ENCODE peak calls at places on chromosome 7, in seven cellular contexts. J is PC-3; E is stomach; G is prostate gland; Z is aorta; L is CD4-positive, alpha-beta memory T cell; U is CD4-positive, alpha-beta T cell. T is an unnamed sample. For H3K9me3, the result is how much of the 10 kb centered on the place peaks cover.

GRCh38 chr7:79872171-79872570 is 262.5 kb upstream of the GNAI1 start:
- DNase-seq in G (no peak), L (no peak), U (no peak), E (no peak), Z (no peak), J (no peak), T (no peak)

GRCh38 chr7:5452937-5453540 is 29.4 kb upstream of the TNRC18 start:
- DNase-seq in G (no peak), L (no peak), E (no peak), Z (no peak), J (no peak), U (no peak), T (no peak)

GRCh38 chr7:21767300-21767900 is 178.3 kb downstream of the CDCA7L start:
- DNase-seq in U (no peak), L (no peak), J (peak), Z (no peak), G (peak), E (peak), T (no peak)

GRCh38 chr7:19747740-19748339 is 25.6 kb downstream of the TMEM196 start:
- DNase-seq in Z (no peak), L (peak), E (no peak), U (no peak), J (peak), G (no peak), T (no peak)

GRCh38 chr7:95491634-95492314 is 6.0 kb downstream of the ASB4 start:
- DNase-seq in Z (no peak), L (no peak), U (no peak), G (no peak), E (no peak), J (peak), T (no peak)

GRCh38 chr7:86900886-86901285 is 158.6 kb downstream of the ELAPOR2 start:
- DNase-seq in E (no peak), J (no peak), L (no peak), U (no peak), G (no peak), Z (no peak), T (no peak)

GRCh38 chr7:41491313-41491712 is 211.6 kb downstream of the INHBA start:
- DNase-seq in U (no peak), E (no peak), J (peak), L (no peak), G (no peak), Z (no peak), T (no peak)

GRCh38 chr7:121097577-121097976 is 109.1 kb downstream of the CPED1 start:
- DNase-seq in E (no peak), G (no peak), U (no peak), Z (no peak), J (no peak), L (no peak), T (no peak)

GRCh38 chr7:2525931-2526630 is 6.5 kb downstream of the LFNG start:
- DNase-seq in G (no peak), L (no peak), E (no peak), U (no peak), J (no peak), Z (no peak), T (no peak)

GRCh38 chr7:106417273-106417902 is 132.6 kb upstream of the NAMPT start:
- DNase-seq in E (no peak), Z (no peak), U (no peak), J (peak), L (no peak), G (no peak), T (no peak)

GRCh38 chr7:135177021-135177696 is 6.7 kb upstream of the CYREN start:
- DNase-seq in U (no peak), J (peak), L (no peak), E (no peak), Z (no peak), G (no peak), T (no peak)

GRCh38 chr7:123024989-123025758 is 29.7 kb upstream of the TAS2R16 start:
- DNase-seq in U (no peak), E (no peak), Z (no peak), G (no peak), J (peak), L (no peak), T (no peak)

GRCh38 chr7:141619745-141620144 is 68.5 kb downstream of the AGK start:
- DNase-seq in L (no peak), U (no peak), G (no peak), J (no peak), Z (no peak), E (no peak), T (no peak)

GRCh38 chr7:119900996-119901395 is 372.0 kb upstream of the KCND2 start:
- DNase-seq in J (no peak), U (no peak), Z (no peak), E (no peak), L (no peak), G (no peak), T (no peak)

GRCh38 chr7:50068026-50068425 is 25.0 kb downstream of the ZPBP start:
- DNase-seq in L (peak), U (peak), Z (no peak), J (peak), E (peak), G (no peak), T (peak)

GRCh38 chr7:148722340-148723165 is 23.9 kb downstream of the CUL1 start:
- DNase-seq in G (no peak), J (no peak), Z (no peak), L (no peak), E (peak), U (no peak), T (no peak)

GRCh38 chr7:80284848-80285247 is 150.2 kb downstream of the GNAI1 start:
- DNase-seq in J (peak), Z (no peak), L (no peak), E (no peak), U (no peak), G (no peak), T (no peak)

GRCh38 chr7:70944516-70944915 is 187.4 kb upstream of the GALNT17 start:
- DNase-seq in G (no peak), L (no peak), J (no peak), U (no peak), E (no peak), Z (no peak), T (no peak)

GRCh38 chr7:608954-609711 is 89.5 kb upstream of the PDGFA start:
- DNase-seq in J (no peak), Z (peak), L (no peak), U (no peak), G (no peak), E (no peak), T (no peak)

GRCh38 chr7:47915066-47915976 is 32.9 kb downstream of the PKD1L1 start:
- DNase-seq in G (no peak), L (no peak), Z (no peak), U (no peak), E (no peak), J (no peak), T (no peak)

GRCh38 chr7:94028768-94029167 is 24.6 kb upstream of the BET1 start:
- DNase-seq in J (peak), E (no peak), L (no peak), Z (no peak), G (no peak), U (no peak), T (no peak)

GRCh38 chr7:84022686-84023308 is 171.8 kb downstream of the SEMA3A start:
- DNase-seq in Z (no peak), J (peak), G (no peak), E (peak), U (no peak), L (no peak), T (no peak)

GRCh38 chr7:46191296-46191695 is 270.2 kb upstream of the IGFBP3 start:
- DNase-seq in G (no peak), J (no peak), U (no peak), E (no peak), Z (no peak), L (no peak), T (no peak)

GRCh38 chr7:137834552-137834951 is 12.2 kb downstream of the DGKI start:
- DNase-seq in U (no peak), E (no peak), Z (no peak), G (no peak), J (no peak), L (no peak), T (no peak)

GRCh38 chr7:80135306-80136104 is 874 bp downstream of the GNAI1 start:
- DNase-seq in G (no peak), E (no peak), Z (no peak), L (no peak), U (no peak), J (peak), T (no peak)

GRCh38 chr7:101395376-101395775 is 32.7 kb downstream of the COL26A1 start:
- DNase-seq in E (no peak), G (no peak), U (no peak), J (no peak), L (no peak), Z (no peak), T (no peak)

DNA sequence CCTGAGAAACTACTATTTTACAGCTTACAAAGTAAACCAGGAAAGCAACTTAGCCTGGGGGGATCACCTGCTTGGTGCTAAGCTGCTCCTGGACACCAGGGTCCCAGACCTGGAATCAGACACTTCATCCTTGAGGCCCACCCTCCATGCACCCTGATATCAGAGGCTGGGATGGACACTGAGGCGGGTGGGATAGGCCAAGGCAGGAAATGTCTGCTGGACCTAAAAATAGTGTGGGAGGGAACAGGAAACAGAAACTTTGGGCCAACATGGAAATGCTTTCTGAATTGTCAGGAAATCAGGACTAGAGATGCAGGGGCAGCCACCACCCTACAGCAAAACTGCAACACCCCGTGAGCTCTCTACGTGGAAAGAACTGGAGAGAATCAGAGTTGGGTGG is 101.5 kb upstream of the PODXL start:
- DNase-seq in Z (no peak), G (no peak), L (no peak), U (no peak), J (no peak), E (no peak), T (no peak)
- H3K9me3 ChIP-seq in Z (under half), G (under half), L (under half), U (under half), J (under half), E (under half), T (under half)

GRCh38 chr7:63008366-63008765 is 990.3 kb upstream of the ZNF722 start:
- DNase-seq in E (no peak), Z (no peak), G (no peak), L (no peak), U (no peak), J (no peak), T (no peak)
- H3K9me3 ChIP-seq in E (under half), Z (under half), G (under half), L (under half), U (under half), J (under half), T (under half)

DNA sequence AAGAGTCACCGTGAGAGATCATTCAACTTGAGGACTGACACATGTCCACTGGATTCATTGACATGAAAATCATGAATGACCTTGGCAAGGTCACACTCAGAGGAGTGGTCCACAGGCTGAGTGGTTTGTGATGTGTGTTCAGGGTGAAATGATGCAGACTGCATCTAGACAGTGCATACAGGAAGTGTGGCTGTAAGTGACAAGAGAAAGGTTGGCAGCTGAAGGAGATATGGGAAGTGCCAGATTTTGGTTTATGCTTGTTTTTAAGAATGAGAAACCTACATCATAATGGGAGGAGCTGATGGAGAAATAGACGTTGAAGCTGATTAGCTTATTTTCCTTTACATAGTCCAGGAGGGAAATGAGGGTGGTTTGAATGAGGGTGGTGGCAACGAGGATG is 64.8 kb upstream of the VIPR2 start:
- DNase-seq in G (no peak), Z (no peak), U (no peak), E (no peak), L (peak), J (no peak), T (no peak)
- H3K9me3 ChIP-seq in G (under half), Z (under half), U (under half), E (under half), L (under half), J (under half), T (under half)

GRCh38 chr7:158533386-158534133 is 54.1 kb downstream of the PTPRN2 start:
- DNase-seq in E (no peak), U (no peak), Z (no peak), G (no peak), L (no peak), J (no peak), T (no peak)

GRCh38 chr7:158531661-158532060 is 56.0 kb downstream of the PTPRN2 start:
- DNase-seq in J (no peak), G (no peak), Z (no peak), U (no peak), L (no peak), E (no peak), T (no peak)

GRCh38 chr7:158529181-158530096 is 58.2 kb downstream of the PTPRN2 start:
- DNase-seq in G (no peak), J (no peak), E (no peak), U (no peak), Z (no peak), L (no peak), T (no peak)

GRCh38 chr7:158532093-158532627 is 55.5 kb downstream of the PTPRN2 start:
- DNase-seq in L (no peak), G (no peak), J (no peak), U (no peak), Z (no peak), E (no peak), T (no peak)

DNA sequence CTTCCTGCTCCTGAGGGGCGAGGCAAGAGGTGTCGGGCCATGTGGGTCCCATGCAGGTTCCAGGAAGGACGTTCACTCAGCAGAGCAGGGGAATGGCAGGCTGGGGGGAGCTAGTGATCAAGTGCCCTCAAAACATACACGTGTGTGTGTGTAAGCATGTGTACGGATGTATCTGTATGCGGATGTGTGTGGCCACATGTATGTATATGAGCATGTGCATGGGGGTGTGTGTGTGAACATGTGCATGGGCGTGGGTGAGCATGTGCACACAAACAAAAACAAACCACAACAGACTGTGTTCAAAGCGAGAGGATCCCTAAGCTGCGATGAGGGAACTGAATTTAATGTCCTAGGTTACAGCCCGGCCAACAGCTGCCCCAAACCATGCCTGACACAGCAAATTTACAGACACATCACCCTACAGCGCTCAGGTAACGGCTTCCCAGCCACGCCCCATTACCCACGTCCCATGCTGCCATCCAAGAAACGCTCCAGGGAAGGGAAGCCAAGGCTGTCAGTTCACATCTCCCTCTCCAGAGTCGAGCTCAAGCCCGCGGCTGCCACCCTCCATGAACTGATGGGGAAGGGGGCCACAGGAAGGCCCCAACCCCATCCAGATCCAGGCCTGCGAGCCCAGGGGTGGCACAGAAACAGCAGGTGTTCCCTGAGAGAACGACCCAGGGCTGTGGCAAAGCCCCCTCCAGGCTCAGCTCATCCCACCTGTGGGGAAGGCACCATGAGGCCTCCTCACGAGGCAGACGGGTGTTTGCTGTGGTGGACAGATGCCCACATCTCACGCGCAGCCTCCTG is 56.6 kb downstream of the PTPRN2 start:
- DNase-seq in Z (no peak), G (no peak), J (no peak), E (no peak), L (no peak), U (no peak), T (no peak)
- H3K9me3 ChIP-seq in Z (under half), G (under half), J (under half), E (under half), L (under half), U (under half), T (under half)

GRCh38 chr7:64996305-64996704 is 5.5 kb upstream of the ZNF117 start:
- DNase-seq in L (no peak), E (no peak), U (no peak), J (no peak), Z (no peak), G (no peak), T (no peak)

GRCh38 chr7:64992971-64993370 is 2.1 kb upstream of the ZNF117 start:
- DNase-seq in Z (no peak), L (no peak), U (no peak), G (no peak), E (no peak), J (no peak), T (no peak)

GRCh38 chr7:64997164-64997908 is 6.5 kb upstream of the ZNF117 start:
- DNase-seq in G (no peak), U (no peak), J (no peak), Z (no peak), L (no peak), E (no peak), T (no peak)

GRCh38 chr7:64990936-64991335 is at the start of gene ZNF117:
- DNase-seq in U (no peak), E (no peak), G (no peak), Z (no peak), L (no peak), J (no peak), T (no peak)

GRCh38 chr7:64993901-64994300 is 3.1 kb upstream of the ZNF117 start:
- DNase-seq in U (no peak), G (no peak), J (no peak), Z (no peak), L (no peak), E (no peak), T (no peak)
- H3K9me3 ChIP-seq in U (half or more), G (under half), J (under half), Z (under half), L (half or more), E (under half), T (under half)

DNA sequence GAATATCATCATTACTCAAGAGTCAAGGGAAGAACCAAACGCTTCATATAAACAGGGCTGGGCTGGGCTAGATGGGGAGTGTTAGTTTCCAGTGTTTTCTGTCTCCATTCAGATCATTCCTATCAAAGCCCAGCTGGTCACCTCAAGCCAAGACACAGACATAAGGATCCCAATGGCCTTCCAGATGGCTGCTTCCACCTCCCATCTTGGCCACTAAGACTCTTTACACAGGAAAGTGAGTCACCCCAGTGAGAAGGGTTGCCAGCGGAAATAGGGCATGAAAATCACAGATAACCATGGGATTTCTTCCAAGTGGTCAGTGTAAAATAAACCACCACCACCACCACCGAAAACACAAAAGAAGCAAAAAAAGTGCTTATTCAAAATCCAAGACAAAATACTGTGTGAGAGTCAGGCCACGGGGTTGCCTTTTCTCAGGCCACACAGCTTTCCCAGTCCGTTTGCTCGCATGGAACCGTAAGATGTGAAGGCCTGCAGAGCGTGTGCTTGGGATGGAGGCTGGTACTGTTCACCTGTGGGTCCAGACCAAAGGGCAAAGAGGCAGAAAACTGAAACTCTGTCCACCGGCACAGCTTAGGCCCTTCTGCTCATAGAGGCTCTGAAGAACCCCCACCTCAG is 5.6 kb downstream of the PRSS2 start:
- DNase-seq in L (no peak), Z (no peak), E (no peak), U (no peak), G (no peak), J (peak), T (no peak)
- H3K9me3 ChIP-seq in L (under half), Z (under half), E (under half), U (under half), G (under half), J (under half), T (under half)

T was measured in T-helper 17 cell.